ENCODE peak calls at places on chromosome 6, in six cellular contexts. I is A549, B is cardiac fibroblast, E is brain microvascular endothelial cell, W is lower lobe of right lung, X is GM12865. L is an unnamed sample.

GRCh38 chr6:159929819-159930218 is 39.0 kb downstream of the MAS1 start:
- DNase-seq in W (no peak), B (peak), E (no peak), I (no peak), X (peak), L (no peak)

GRCh38 chr6:150535151-150535816 is 64.4 kb upstream of the PLEKHG1 start:
- DNase-seq in X (no peak), I (no peak), B (no peak), E (no peak), W (no peak), L (no peak)

GRCh38 chr6:32153835-32154513 is at the start of gene PPT2:
- DNase-seq in W (peak), I (peak), B (peak), X (peak), E (peak), L (peak)

GRCh38 chr6:31738048-31738979 is 1.5 kb upstream of the MSH5 start:
- DNase-seq in W (peak), B (peak), E (peak), I (peak), X (peak), L (peak)

GRCh38 chr6:135046912-135047311 is 7.7 kb downstream of the HBS1L start:
- DNase-seq in X (no peak), B (no peak), W (no peak), E (no peak), I (no peak), L (no peak)

GRCh38 chr6:119720160-119720559 is 370.6 kb upstream of the MAN1A1 start:
- DNase-seq in B (peak), X (no peak), E (no peak), W (no peak), I (peak), L (peak)

GRCh38 chr6:24844903-24845302 is 46.2 kb upstream of the ARMH2 start:
- DNase-seq in E (no peak), B (no peak), I (no peak), X (peak), W (no peak), L (no peak)

GRCh38 chr6:41921712-41921998 is 356 bp downstream of the BYSL start:
- DNase-seq in I (no peak), X (no peak), W (no peak), E (no peak), B (no peak), L (no peak)

GRCh38 chr6:13811627-13812358 is 2.6 kb downstream of the MCUR1 start:
- DNase-seq in I (no peak), W (no peak), E (no peak), X (no peak), B (no peak), L (no peak)

GRCh38 chr6:143401636-143402370 is 48.7 kb downstream of the ADAT2 start:
- DNase-seq in X (no peak), E (no peak), B (no peak), I (no peak), W (no peak), L (no peak)

GRCh38 chr6:73506246-73506645 is 14.6 kb downstream of the EEF1A1 start:
- DNase-seq in I (no peak), E (no peak), B (no peak), W (no peak), X (no peak), L (no peak)

GRCh38 chr6:79543886-79544285 is 6.7 kb upstream of the LCA5 start:
- DNase-seq in E (no peak), X (peak), I (no peak), W (no peak), B (no peak), L (no peak)

GRCh38 chr6:42781546-42781810 is 374 bp upstream of the BICRAL start:
- DNase-seq in B (peak), I (no peak), X (peak), W (no peak), E (no peak), L (peak)

GRCh38 chr6:141326426-141326825 is 806.3 kb upstream of the GJE1 start:
- DNase-seq in W (no peak), E (peak), I (peak), X (peak), B (peak), L (peak)

GRCh38 chr6:95576621-95577316 is 566 bp upstream of the MANEA start:
- DNase-seq in W (no peak), I (no peak), B (peak), X (peak), E (no peak), L (peak)

GRCh38 chr6:39752835-39753744 is 27.9 kb upstream of the KIF6 start:
- DNase-seq in B (no peak), E (no peak), X (peak), I (no peak), W (no peak), L (no peak)

GRCh38 chr6:80333342-80333741 is 226.9 kb downstream of the BCKDHB start:
- DNase-seq in I (no peak), X (no peak), B (no peak), E (no peak), W (no peak), L (no peak)

GRCh38 chr6:43838276-43839036 is 68.4 kb downstream of the VEGFA start:
- DNase-seq in E (peak), W (peak), X (peak), I (peak), B (peak), L (peak)

GRCh38 chr6:72363844-72364740 is 257.8 kb upstream of the KCNQ5 start:
- DNase-seq in I (peak), B (peak), X (no peak), W (no peak), E (peak), L (peak)

GRCh38 chr6:34981951-34982350 is 92.9 kb downstream of the ANKS1A start:
- DNase-seq in I (peak), E (no peak), X (no peak), B (peak), W (no peak), L (no peak)

GRCh38 chr6:34982424-34982852 is 93.4 kb downstream of the ANKS1A start:
- DNase-seq in I (peak), X (no peak), B (peak), E (peak), W (no peak), L (no peak)

GRCh38 chr6:34979218-34979617 is 90.2 kb downstream of the ANKS1A start:
- DNase-seq in W (no peak), X (peak), B (no peak), I (no peak), E (no peak), L (no peak)

GRCh38 chr6:34984416-34984815 is 95.4 kb downstream of the ANKS1A start:
- DNase-seq in X (no peak), W (no peak), I (no peak), B (no peak), E (no peak), L (no peak)

DNA sequence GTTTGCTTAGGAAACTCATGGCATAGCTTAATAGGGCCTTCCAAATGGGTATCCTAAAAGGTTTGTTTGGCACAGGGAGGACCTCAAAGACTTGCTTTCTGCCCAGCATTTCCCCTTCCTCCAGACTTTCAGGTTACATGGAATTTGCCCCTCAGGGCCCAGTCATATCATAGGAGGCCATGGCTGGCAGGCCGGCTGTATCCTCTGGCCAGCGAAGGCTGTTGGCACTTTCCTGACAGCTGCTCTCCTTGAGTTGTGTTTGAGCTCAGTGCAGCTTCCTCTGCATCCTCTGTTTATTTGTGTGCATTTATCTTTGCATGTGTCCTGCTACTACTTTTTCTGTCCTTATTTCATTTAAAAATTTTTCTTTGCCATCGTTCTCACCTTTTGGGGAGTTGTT is 90.9 kb downstream of the ANKS1A start:
- DNase-seq in I (no peak), B (no peak), X (no peak), W (no peak), E (no peak), L (no peak)
- TF ChIP-seq CTCF in I (no peak), B (no peak), X (no peak), W (no peak), E (no peak), L (no peak)

DNA sequence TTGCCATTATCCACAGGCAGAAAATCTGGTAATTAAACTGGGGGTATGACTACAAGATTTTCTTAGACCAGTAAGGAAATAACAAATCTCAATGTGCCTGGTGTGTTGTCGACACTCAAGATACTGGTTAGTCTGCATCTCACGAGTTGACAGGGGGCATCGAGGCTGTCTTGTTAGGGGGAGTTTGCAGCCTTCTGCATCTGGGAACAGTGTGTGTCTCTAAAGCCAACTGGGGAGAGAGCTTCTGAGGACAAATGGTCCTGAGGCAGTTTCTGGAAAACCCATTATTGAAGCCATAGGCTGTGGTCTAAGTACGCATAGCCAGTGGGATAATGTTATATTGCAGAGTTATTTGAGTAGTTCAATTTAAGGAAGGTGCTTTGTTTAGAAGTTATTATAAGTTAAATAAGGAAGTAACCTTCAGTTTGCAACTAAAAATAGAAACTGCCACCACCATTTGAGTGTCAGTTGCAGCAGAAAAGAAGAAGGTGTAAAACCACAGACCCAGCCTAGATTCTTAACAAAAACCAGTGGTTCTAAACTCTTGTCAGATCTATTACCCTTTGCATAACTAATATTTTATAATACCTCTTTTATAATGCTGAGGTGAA is 15.4 kb upstream of the MAPK13 start:
- DNase-seq in E (no peak), X (peak), W (no peak), B (no peak), I (no peak), L (no peak)
- H3K4me3 ChIP-seq in E (no peak), X (no peak), W (no peak), B (no peak), I (no peak), L (no peak)

GRCh38 chr6:33826537-33826936 is 22.7 kb upstream of the MLN start:
- DNase-seq in E (no peak), I (no peak), B (no peak), W (no peak), X (no peak), L (no peak)
- TF ChIP-seq CTCF in E (no peak), I (no peak), B (no peak), W (no peak), X (no peak), L (no peak)

GRCh38 chr6:102984360-102984759 is 1590.9 kb downstream of the GRIK2 start:
- DNase-seq in I (no peak), W (no peak), B (no peak), E (no peak), X (no peak), L (no peak)

GRCh38 chr6:102981631-102982030 is 1588.1 kb downstream of the GRIK2 start:
- DNase-seq in I (no peak), B (no peak), W (no peak), X (no peak), E (no peak), L (no peak)

DNA sequence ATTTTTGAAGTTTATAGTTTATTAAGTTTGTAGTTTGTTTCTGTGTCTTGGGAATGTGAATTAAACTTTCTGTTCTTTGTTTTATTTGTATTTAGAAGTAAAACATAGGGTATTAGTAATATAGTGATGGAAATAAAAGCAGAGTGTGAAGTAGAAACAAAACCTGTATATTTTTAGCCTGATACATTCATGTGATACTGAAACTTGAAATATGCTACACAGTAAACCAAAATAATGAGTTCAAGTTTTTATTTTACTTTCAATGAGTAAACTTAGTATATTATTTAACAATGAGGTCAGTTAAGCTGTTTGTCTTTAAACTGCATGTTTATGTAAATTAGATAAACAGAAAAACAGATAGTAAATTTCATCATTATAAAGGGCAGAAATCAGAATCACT is 1592.6 kb downstream of the GRIK2 start:
- DNase-seq in W (no peak), E (no peak), B (no peak), X (peak), I (no peak), L (no peak)
- H3K4me3 ChIP-seq in W (no peak), E (no peak), B (no peak), X (no peak), I (no peak), L (no peak)

GRCh38 chr6:108097882-108098281 is 23.3 kb upstream of the OSTM1 start:
- DNase-seq in B (peak), E (no peak), X (no peak), I (no peak), W (no peak), L (peak)

GRCh38 chr6:108105584-108105983 is 31.0 kb upstream of the OSTM1 start:
- DNase-seq in W (no peak), B (no peak), E (no peak), X (no peak), I (no peak), L (no peak)

GRCh38 chr6:108102965-108103364 is 28.4 kb upstream of the OSTM1 start:
- DNase-seq in W (no peak), E (no peak), X (no peak), I (no peak), B (no peak), L (no peak)

GRCh38 chr6:108100003-108100402 is 25.5 kb upstream of the OSTM1 start:
- DNase-seq in I (no peak), W (no peak), E (no peak), X (no peak), B (no peak), L (no peak)
- TF ChIP-seq CTCF in I (no peak), W (no peak), E (no peak), X (no peak), B (no peak), L (no peak)

GRCh38 chr6:5851261-5851757 is 155.4 kb downstream of the NRN1 start:
- DNase-seq in B (peak), W (peak), X (peak), E (peak), I (peak), L (peak)
- H3K4me3 ChIP-seq in B (no peak), W (peak), X (peak), E (peak), I (peak), L (peak)

L was measured in fibroblast of villous mesenchyme.